ENCODE peak calls at places on chromosome 16, in four cellular contexts. One of them, this sample, is unnamed.

GRCh38 chr16:66474750-66475199 is 47.7 kb downstream of the BEAN1 start:
- DNase-seq in endodermal cell: peak
- DNase-seq in pancreas: no peak
- DNase-seq in left ventricle myocardium inferior: no peak
- DNase-seq in this sample: no peak

GRCh38 chr16:66141885-66142284 is 224.6 kb upstream of the CDH5 start:
- DNase-seq in endodermal cell: no peak
- DNase-seq in pancreas: no peak
- DNase-seq in left ventricle myocardium inferior: no peak
- DNase-seq in this sample: no peak

GRCh38 chr16:24273511-24273910 is 17.4 kb downstream of the CACNG3 start:
- DNase-seq in endodermal cell: no peak
- DNase-seq in pancreas: no peak
- DNase-seq in left ventricle myocardium inferior: no peak
- DNase-seq in this sample: no peak

GRCh38 chr16:72666267-72666666 is 381.7 kb downstream of the ZFHX3 start:
- DNase-seq in endodermal cell: no peak
- DNase-seq in pancreas: no peak
- DNase-seq in left ventricle myocardium inferior: no peak
- DNase-seq in this sample: no peak

GRCh38 chr16:27461483-27462171 is 59.7 kb downstream of the IL21R start:
- DNase-seq in endodermal cell: no peak
- DNase-seq in pancreas: no peak
- DNase-seq in left ventricle myocardium inferior: no peak
- DNase-seq in this sample: no peak

GRCh38 chr16:16150117-16150877 is 73.0 kb downstream of the ABCC6 start:
- DNase-seq in endodermal cell: peak
- DNase-seq in pancreas: peak
- DNase-seq in left ventricle myocardium inferior: peak
- DNase-seq in this sample: peak

GRCh38 chr16:88012360-88012759 is 61.1 kb downstream of the BANP start:
- DNase-seq in endodermal cell: peak
- DNase-seq in pancreas: no peak
- DNase-seq in left ventricle myocardium inferior: no peak
- DNase-seq in this sample: no peak

GRCh38 chr16:75733305-75734141 is 7.2 kb upstream of the CPHXL start:
- DNase-seq in endodermal cell: no peak
- DNase-seq in pancreas: no peak
- DNase-seq in left ventricle myocardium inferior: no peak
- DNase-seq in this sample: no peak

GRCh38 chr16:46858151-46858550 is 26.0 kb upstream of the GPT2 start:
- DNase-seq in endodermal cell: no peak
- DNase-seq in pancreas: no peak
- DNase-seq in left ventricle myocardium inferior: no peak
- DNase-seq in this sample: no peak

GRCh38 chr16:11256657-11257130 is 690 bp upstream of the SOCS1 start:
- DNase-seq in endodermal cell: peak
- DNase-seq in pancreas: no peak
- DNase-seq in left ventricle myocardium inferior: peak
- DNase-seq in this sample: peak

GRCh38 chr16:627458-628239 is 3.1 kb upstream of the WFIKKN1 start:
- DNase-seq in endodermal cell: no peak
- DNase-seq in pancreas: peak
- DNase-seq in left ventricle myocardium inferior: no peak
- DNase-seq in this sample: peak

GRCh38 chr16:77993586-77993985 is 28.8 kb upstream of the CLEC3A start:
- DNase-seq in endodermal cell: peak
- DNase-seq in pancreas: no peak
- DNase-seq in left ventricle myocardium inferior: no peak
- DNase-seq in this sample: no peak

GRCh38 chr16:6081320-6081976 is 983.9 kb upstream of the EEF2KMT start:
- DNase-seq in endodermal cell: peak
- DNase-seq in pancreas: no peak
- DNase-seq in left ventricle myocardium inferior: no peak
- DNase-seq in this sample: no peak

GRCh38 chr16:84471316-84471715 is 33.1 kb downstream of the MEAK7 start:
- DNase-seq in endodermal cell: no peak
- DNase-seq in pancreas: no peak
- DNase-seq in left ventricle myocardium inferior: no peak
- DNase-seq in this sample: no peak

GRCh38 chr16:77944631-77945030 is 77.7 kb upstream of the CLEC3A start:
- DNase-seq in endodermal cell: no peak
- DNase-seq in pancreas: no peak
- DNase-seq in left ventricle myocardium inferior: no peak
- DNase-seq in this sample: no peak

GRCh38 chr16:85935957-85936760 is 37.2 kb downstream of the IRF8 start:
- DNase-seq in endodermal cell: no peak
- DNase-seq in pancreas: no peak
- DNase-seq in left ventricle myocardium inferior: no peak
- DNase-seq in this sample: peak

GRCh38 chr16:57341441-57342303 is 16.9 kb upstream of the CCL22 start:
- DNase-seq in endodermal cell: no peak
- DNase-seq in pancreas: no peak
- DNase-seq in left ventricle myocardium inferior: no peak
- DNase-seq in this sample: no peak

GRCh38 chr16:72530434-72530833 is 358.5 kb upstream of the PMFBP1 start:
- DNase-seq in endodermal cell: no peak
- DNase-seq in pancreas: no peak
- DNase-seq in left ventricle myocardium inferior: no peak
- DNase-seq in this sample: no peak

GRCh38 chr16:10332301-10332700 is 53.6 kb upstream of the ATF7IP2 start:
- DNase-seq in endodermal cell: peak
- DNase-seq in pancreas: no peak
- DNase-seq in left ventricle myocardium inferior: no peak
- DNase-seq in this sample: no peak

GRCh38 chr16:79400462-79401149 is 199.9 kb downstream of the MAF start:
- DNase-seq in endodermal cell: no peak
- DNase-seq in pancreas: no peak
- DNase-seq in left ventricle myocardium inferior: no peak
- DNase-seq in this sample: no peak

GRCh38 chr16:1438229-1439057 is 5.9 kb downstream of the CCDC154 start:
- DNase-seq in endodermal cell: no peak
- DNase-seq in pancreas: peak
- DNase-seq in left ventricle myocardium inferior: no peak
- DNase-seq in this sample: no peak

GRCh38 chr16:3431779-3432219 is 11.5 kb downstream of the ZNF597 start:
- DNase-seq in endodermal cell: no peak
- DNase-seq in pancreas: peak
- DNase-seq in left ventricle myocardium inferior: peak
- DNase-seq in this sample: peak

GRCh38 chr16:51129105-51129504 is 22.0 kb downstream of the SALL1 start:
- DNase-seq in endodermal cell: no peak
- DNase-seq in pancreas: no peak
- DNase-seq in left ventricle myocardium inferior: no peak
- DNase-seq in this sample: no peak

GRCh38 chr16:23156946-23157460 is 7.8 kb upstream of the USP31 start:
- DNase-seq in endodermal cell: no peak
- DNase-seq in pancreas: no peak
- DNase-seq in left ventricle myocardium inferior: no peak
- DNase-seq in this sample: no peak

GRCh38 chr16:86060381-86061317 is 161.7 kb downstream of the IRF8 start:
- DNase-seq in endodermal cell: peak
- DNase-seq in pancreas: peak
- DNase-seq in left ventricle myocardium inferior: no peak
- DNase-seq in this sample: no peak

GRCh38 chr16:59593256-59593655 is 859.1 kb upstream of the GOT2 start:
- DNase-seq in endodermal cell: no peak
- DNase-seq in pancreas: no peak
- DNase-seq in left ventricle myocardium inferior: no peak
- DNase-seq in this sample: no peak
- H3K27ac ChIP-seq in endodermal cell: no peak
- H3K27ac ChIP-seq in pancreas: no peak
- H3K27ac ChIP-seq in left ventricle myocardium inferior: no peak
- H3K27ac ChIP-seq in this sample: no peak

GRCh38 chr16:12900599-12901203 is 697 bp upstream of the SHISA9 start:
- DNase-seq in endodermal cell: peak
- DNase-seq in pancreas: peak
- DNase-seq in left ventricle myocardium inferior: no peak
- DNase-seq in this sample: no peak

GRCh38 chr16:12898556-12898955 is 2.8 kb upstream of the SHISA9 start:
- DNase-seq in endodermal cell: peak
- DNase-seq in pancreas: no peak
- DNase-seq in left ventricle myocardium inferior: no peak
- DNase-seq in this sample: no peak

GRCh38 chr16:12893050-12893750 is 8.2 kb upstream of the SHISA9 start:
- DNase-seq in endodermal cell: no peak
- DNase-seq in pancreas: no peak
- DNase-seq in left ventricle myocardium inferior: no peak
- DNase-seq in this sample: no peak

GRCh38 chr16:12899529-12900168 is 1.7 kb upstream of the SHISA9 start:
- DNase-seq in endodermal cell: peak
- DNase-seq in pancreas: no peak
- DNase-seq in left ventricle myocardium inferior: no peak
- DNase-seq in this sample: no peak

DNA sequence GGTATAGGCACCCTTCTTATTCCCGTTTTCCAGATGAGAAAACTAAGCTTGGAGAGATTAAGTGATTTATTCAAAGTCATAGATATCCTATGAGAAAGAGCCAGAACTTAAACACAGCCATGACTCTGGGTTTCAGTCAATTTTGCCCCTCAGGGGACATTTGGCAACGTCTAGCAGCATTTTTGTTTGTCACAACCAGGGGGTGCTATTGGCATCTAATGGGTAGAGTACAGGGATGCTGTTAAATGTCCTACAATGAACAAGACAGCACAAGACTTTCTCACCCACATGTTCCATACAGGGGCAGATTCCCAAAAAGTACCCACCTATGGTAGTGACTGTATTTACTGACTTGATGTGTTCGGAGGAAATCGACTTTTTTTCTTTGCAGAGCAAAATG is 4.8 kb upstream of the SHISA9 start:
- DNase-seq in endodermal cell: peak
- DNase-seq in pancreas: no peak
- DNase-seq in left ventricle myocardium inferior: no peak
- DNase-seq in this sample: no peak
- H3K4me3 ChIP-seq in endodermal cell: no peak
- H3K4me3 ChIP-seq in pancreas: no peak
- H3K4me3 ChIP-seq in left ventricle myocardium inferior: no peak
- H3K4me3 ChIP-seq in this sample: no peak

GRCh38 chr16:54165174-54165911 is 121.2 kb downstream of the IRX3 start:
- DNase-seq in endodermal cell: no peak
- DNase-seq in pancreas: no peak
- DNase-seq in left ventricle myocardium inferior: no peak
- DNase-seq in this sample: no peak
- TF ChIP-seq CTCF in endodermal cell: no peak
- TF ChIP-seq CTCF in pancreas: no peak
- TF ChIP-seq CTCF in left ventricle myocardium inferior: no peak
- TF ChIP-seq CTCF in this sample: no peak

DNA sequence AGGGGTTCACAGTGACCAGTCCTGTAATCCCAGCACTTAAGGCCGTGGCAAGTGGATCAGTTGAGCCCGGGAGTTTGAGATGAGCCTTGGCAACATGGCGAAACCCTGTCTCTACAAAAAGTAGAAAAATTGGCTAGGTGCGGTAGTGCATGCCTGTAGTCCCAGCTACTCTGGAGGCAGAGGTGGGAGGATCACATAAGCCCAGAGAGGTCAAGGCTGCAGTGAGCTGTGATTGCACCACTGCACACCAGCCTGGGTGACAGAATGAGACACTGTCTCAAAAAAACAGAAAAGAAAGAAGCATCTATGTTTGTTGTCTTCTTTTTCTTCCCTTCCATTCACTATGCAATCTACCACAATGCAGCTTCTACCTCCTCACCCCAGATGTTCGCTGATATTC is 151.9 kb upstream of the RBL2 start:
- DNase-seq in endodermal cell: no peak
- DNase-seq in pancreas: no peak
- DNase-seq in left ventricle myocardium inferior: no peak
- DNase-seq in this sample: no peak
- H3K27ac ChIP-seq in endodermal cell: no peak
- H3K27ac ChIP-seq in pancreas: no peak
- H3K27ac ChIP-seq in left ventricle myocardium inferior: no peak
- H3K27ac ChIP-seq in this sample: no peak

GRCh38 chr16:69087161-69087581 is 18.3 kb upstream of the HAS3 start:
- DNase-seq in endodermal cell: no peak
- DNase-seq in pancreas: no peak
- DNase-seq in left ventricle myocardium inferior: no peak
- DNase-seq in this sample: no peak
- H3K4me3 ChIP-seq in endodermal cell: no peak
- H3K4me3 ChIP-seq in pancreas: no peak
- H3K4me3 ChIP-seq in left ventricle myocardium inferior: no peak
- H3K4me3 ChIP-seq in this sample: no peak

DNA sequence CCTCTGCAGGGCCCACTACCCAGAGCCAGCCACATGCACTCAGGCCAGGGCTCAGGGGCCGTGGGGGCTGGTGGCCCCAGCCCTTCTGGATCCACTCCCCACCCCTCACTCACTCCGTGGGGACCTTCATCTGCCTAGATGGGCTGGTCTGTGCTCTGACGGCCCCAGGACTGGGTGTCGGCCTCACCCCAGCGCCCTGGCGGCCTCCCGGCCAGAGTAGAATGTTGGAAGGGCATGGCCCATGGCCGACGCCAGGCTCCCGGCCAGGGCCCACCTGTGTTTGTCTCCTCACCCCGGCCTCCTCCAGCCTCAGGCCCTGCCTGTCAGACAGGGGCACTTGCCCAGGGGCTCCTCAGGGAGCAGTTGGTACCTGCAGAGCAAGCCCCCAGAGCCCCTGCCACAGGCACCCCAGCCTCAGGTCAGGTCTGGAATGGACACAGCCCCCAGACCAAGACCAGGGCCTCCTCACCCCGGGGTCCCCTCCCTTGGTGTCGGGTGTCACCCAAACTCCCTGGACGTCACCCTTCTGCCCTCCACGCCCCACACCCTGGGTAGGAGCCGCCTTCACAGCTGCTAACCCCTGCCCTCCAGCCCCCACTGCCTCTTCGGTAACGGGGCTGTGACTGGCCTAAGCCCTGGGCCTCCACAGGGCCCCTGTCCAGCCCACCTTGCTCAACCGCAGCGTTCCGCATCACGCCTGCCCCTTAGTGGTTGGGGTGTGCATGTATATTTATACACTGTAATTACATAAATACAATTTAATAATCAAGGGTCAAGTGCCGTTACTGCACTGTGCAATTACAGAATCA is 3.0 kb upstream of the CDH15 start:
- DNase-seq in endodermal cell: no peak
- DNase-seq in pancreas: peak
- DNase-seq in left ventricle myocardium inferior: no peak
- DNase-seq in this sample: peak
- TF ChIP-seq CTCF in endodermal cell: no peak
- TF ChIP-seq CTCF in pancreas: no peak
- TF ChIP-seq CTCF in left ventricle myocardium inferior: no peak
- TF ChIP-seq CTCF in this sample: no peak

GRCh38 chr16:8678068-8678927 is 3.9 kb downstream of the ABAT start:
- DNase-seq in endodermal cell: no peak
- DNase-seq in pancreas: no peak
- DNase-seq in left ventricle myocardium inferior: no peak
- DNase-seq in this sample: no peak
- H3K27ac ChIP-seq in endodermal cell: no peak
- H3K27ac ChIP-seq in pancreas: no peak
- H3K27ac ChIP-seq in left ventricle myocardium inferior: no peak
- H3K27ac ChIP-seq in this sample: no peak